ENCODE peak calls at places on chromosomes 11 and 22, in four cellular contexts. K is HepG2, R is GM12878, I is H1. G is an unnamed sample.

GRCh38 chr11:116499396-116500001 is 273.3 kb downstream of the BUD13 start:
- DNase-seq in K (peak), R (no peak), I (peak), G (peak)

GRCh38 chr22:23376256-23376655 is 195.9 kb downstream of the BCR start:
- DNase-seq in K (peak), R (peak), I (no peak), G (peak)

GRCh38 chr11:15765530-15765929 is 590.8 kb downstream of the SOX6 start:
- DNase-seq in K (no peak), R (no peak), I (no peak), G (no peak)

GRCh38 chr11:134585666-134586285 is 173.7 kb upstream of the B3GAT1 start:
- DNase-seq in K (no peak), R (no peak), I (no peak), G (no peak)

GRCh38 chr22:19149047-19149883 is 827 bp downstream of the GSC2 start:
- DNase-seq in K (no peak), R (no peak), I (no peak), G (no peak)

GRCh38 chr11:83827940-83828554 is 541.9 kb upstream of the CCDC90B start:
- DNase-seq in K (peak), R (no peak), I (no peak), G (peak)

GRCh38 chr11:70490723-70491558 is 92.6 kb downstream of the CTTN start:
- DNase-seq in K (no peak), R (no peak), I (no peak), G (no peak)

GRCh38 chr11:7630002-7630401 is 43.3 kb downstream of the CYB5R2 start:
- DNase-seq in K (no peak), R (no peak), I (no peak), G (no peak)

GRCh38 chr11:2194877-2195755 is 23.5 kb upstream of the TH start:
- DNase-seq in K (peak), R (no peak), I (no peak), G (peak)

GRCh38 chr11:19370100-19370861 is 129.5 kb upstream of the E2F8 start:
- DNase-seq in K (no peak), R (no peak), I (no peak), G (no peak)

GRCh38 chr11:126194121-126194543 is 17.3 kb downstream of the RPUSD4 start:
- DNase-seq in K (peak), R (no peak), I (no peak), G (peak)
- TF ChIP-seq HDAC2 in K (no peak), R (no peak), I (no peak), G (no peak)

GRCh38 chr22:47091241-47091691 is 328.8 kb downstream of the TBC1D22A start:
- DNase-seq in K (no peak), R (no peak), I (no peak), G (peak)
- H2AFZ ChIP-seq in K (no peak), R (no peak), I (no peak), G (peak)

DNA sequence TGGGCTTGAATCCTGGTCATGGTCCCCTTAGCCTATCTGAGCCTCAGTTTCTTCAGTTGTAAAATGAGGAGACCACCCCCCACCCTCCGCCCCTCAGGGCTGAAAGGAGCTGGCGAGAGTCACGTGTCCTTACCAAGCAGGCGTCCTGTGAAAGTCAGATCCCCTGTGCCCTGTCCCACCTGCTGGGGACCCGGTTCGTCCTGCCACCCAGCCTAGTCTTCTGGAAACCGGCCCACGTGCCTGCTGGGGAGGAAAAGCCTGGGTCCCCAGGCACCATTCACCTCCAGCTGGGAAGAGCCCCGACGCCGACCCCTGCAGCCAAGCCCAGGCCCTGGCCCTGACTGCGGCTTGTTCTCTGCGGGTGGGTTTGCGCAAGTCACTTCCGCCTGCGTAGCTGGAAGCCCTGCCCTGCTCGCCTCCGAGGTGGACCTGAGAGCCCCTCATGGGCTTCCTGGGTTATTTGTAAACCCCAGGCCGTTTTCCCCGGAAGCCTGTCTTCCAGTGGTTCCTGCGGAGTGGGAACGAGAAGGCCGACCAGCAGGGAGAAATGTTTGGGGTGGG is 679 bp upstream of the SSH3 start:
- DNase-seq in K (no peak), R (no peak), I (no peak), G (no peak)
- TF ChIP-seq HDAC2 in K (no peak), R (no peak), I (no peak), G (no peak)

DNA sequence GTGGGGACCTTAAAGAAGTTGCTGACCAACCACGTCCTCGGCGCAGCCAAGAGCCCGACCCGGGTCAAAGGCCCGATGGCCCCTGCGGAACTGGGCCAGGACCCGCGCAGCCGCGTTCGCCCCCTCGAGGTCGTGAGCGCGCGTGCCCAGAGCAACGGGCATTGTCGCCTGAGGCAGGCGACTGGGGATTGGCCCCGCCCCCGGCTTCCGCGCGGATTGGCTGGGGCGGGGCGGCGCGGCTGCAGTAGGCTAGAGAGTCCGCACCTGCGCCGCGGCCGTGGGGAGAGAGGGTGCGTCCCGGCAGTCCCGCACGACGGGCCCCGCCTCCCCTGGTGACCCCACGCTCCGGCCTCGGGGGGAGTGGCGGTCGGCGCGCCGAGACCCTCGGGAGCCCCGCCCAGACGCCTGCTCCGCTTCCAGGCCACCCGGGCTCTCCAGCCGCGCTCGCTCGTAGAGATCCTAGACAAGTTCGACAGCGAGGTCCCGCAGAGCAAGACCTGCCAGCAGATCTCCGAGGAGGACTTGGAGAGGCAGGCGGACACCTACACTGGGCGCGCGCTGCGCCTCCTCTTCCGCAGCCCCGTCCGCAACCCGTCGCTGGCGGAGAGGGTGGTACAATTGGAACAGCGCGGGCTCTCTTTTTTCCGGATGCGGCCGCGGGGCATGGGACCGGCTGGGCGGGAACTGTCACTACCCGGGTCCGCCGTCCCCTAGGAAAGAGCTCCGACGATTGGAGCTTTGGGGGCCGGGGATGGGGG is 8.3 kb upstream of the PPIL2 start:
- DNase-seq in K (peak), R (peak), I (no peak), G (peak)
- H2AFZ ChIP-seq in K (no peak), R (peak), I (no peak), G (peak)

DNA sequence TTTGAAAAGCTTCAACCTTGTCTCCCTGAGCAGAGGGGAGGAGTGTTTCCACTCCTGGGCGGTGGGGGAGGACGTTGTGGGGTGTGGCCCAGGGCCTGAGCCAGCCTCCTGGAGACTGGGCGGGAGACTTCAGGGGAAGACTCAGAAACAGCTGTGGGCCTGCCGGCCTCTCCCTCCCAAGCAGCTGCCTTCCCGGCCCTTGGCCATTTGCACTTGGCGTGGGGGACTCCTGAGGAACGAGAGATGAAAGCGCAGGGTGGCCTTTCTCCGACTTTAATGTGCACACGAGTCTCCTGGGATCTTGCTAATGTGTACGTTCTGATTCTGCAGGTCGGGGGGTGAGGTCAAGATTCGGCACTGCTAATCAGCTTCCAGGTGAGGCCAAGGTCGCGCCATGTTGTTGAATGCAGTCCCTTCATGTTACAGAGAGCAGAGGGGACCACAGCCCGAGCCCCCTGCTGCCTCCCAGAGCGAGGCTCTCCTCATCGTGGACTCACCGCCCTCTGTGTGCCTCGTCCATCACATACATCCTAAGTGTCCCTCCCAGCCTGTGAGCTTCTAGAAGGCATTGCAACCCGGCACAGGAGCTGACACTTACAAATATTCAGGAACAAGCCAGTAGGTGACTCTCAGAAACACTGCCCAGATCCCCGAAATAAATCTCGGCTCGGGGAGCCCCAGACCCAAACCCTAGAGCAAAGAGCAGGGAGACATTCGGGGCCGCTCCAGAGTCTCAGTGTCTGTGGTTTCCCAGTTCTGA is 7.7 kb downstream of the LIF start:
- DNase-seq in K (no peak), R (no peak), I (no peak), G (peak)
- TF ChIP-seq HDAC2 in K (no peak), R (no peak), I (no peak), G (no peak)

DNA sequence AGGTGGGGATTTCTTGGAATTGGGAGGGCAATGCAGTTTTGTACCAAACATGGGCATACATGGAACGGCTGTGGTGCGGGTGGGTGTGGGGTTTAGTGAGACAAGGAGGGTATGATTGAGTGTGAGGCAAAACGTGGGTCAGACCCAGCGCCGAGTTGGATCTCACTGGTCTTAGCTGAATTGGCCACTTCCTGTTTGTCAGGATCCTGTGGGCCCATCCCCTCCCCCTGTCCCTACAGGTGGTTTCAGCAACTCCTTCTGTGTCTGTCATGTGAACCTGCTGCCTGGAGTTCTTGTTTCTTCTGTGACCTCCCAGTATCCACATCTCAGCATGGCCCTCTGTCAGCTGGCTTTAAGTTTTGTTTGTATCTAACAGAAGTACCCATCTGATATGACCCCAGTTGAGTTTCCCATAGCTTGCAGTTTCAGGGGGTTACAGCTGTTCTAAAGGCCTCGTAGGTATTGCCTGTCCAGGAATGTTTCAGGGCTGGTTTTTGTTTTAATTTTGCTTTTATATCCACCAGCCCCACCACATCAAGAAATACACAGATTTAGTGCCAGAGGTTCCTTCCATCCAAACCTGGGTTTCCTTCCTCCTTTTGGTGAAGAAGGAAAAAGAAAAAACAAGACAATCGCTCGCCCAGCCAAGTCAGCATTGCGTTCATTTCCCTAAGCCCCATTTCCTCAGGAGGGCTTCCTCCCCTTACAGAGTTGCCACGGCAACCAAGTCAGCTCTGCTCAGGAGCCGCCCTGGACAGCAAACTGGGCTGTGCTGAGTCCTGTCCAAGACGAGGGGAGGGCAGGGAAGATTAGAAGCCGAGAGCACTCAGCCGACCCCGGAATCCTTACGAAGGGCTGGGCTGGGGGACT is 6.1 kb downstream of the APOL1 start:
- DNase-seq in K (no peak), R (no peak), I (no peak), G (peak)
- H2AFZ ChIP-seq in K (no peak), R (peak), I (peak), G (peak)

DNA sequence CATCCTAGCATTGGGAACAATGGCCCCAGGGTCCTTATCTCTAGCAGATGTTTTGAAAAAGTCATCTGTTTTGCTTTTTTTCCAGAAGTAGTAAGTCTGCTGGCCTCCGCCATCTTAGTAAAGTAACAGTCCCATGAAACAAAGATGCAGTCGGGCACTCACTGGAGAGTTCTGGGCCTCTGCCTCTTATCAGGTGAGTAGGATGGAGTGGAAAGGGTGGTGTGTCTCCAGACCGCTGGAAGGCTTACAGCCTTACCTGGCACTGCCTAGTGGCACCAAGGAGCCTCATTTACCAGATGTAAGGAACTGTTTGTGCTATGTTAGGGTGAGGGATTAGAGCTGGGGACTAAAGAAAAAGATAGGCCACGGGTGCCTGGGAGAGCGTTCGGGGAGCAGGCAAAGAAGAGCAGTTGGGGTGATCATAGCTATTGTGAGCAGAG is 299 bp downstream of the CD3E start:
- DNase-seq in K (no peak), R (no peak), I (no peak), G (no peak)
- TF ChIP-seq HDAC2 in K (no peak), R (no peak), I (no peak), G (no peak)

DNA sequence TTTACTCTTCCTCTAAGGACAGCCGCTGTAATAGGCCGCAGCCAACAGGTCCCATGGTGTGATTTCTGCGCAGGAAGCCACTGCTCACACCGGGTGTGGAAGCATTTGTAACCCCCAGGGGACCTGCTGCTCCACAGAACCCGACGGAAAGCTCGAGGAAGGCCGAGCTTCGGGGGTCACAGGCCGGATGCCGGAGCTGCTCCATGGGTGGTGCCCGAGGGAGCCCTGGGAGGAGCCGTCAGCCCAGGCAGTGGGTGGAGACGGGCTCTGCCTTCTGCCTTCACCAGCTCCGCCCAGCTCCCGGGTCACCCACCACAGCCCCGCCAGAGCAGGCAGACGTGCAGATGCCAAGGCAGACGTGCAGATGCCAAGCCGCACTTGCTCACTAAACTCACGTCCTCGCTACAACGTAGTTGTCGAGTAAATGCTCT is 63.5 kb downstream of the BRD1 start:
- DNase-seq in K (no peak), R (no peak), I (no peak), G (no peak)
- H2AFZ ChIP-seq in K (no peak), R (no peak), I (no peak), G (no peak)

DNA sequence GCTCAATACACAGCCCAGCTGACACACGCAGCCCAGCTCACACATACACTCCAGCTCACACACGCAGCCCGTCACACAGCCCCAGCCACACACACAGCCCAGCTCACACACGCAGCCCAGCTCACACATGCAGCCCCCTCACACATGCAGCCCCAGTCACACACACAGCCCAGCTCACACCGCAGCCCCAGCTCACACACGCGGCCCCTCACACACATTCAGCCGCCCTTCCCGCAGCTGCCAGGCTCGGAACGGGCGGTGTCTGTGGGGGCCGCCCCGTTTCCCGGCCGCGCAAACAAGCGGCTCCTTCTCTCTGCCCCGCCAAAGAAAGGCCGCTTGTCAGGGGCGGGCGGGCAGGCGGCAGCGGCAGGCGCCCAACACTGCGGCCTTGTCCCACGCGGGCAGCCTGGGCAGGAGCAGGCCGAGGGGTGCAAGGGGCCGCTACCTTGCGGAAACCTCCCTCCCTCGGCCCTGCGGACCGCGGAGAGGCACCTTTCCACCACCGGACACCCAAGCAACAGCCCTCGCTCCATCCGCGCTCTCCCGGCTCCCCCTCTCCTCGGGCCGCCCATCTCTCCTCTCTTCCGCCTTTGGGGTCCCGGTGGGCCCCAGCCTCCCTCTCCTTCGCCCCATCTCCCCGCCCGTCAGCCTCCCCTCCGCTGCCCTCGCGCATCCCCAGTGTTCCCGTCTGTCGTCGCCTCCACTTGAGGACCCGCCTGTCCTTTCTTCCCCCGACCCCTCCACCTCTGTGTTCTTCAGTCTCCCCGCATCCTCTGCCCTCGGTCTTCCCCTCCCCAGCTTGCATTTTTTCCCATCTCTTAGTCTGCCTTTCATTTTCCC is 2.2 kb downstream of the PHLDB1 start:
- DNase-seq in K (no peak), R (no peak), I (no peak), G (peak)
- TF ChIP-seq HDAC2 in K (no peak), R (no peak), I (no peak), G (no peak)

GRCh38 chr22:17369553-17370035 is 334 bp downstream of the CECR2 start:
- DNase-seq in K (no peak), R (no peak), I (no peak), G (peak)

GRCh38 chr22:17370036-17370765 is 941 bp downstream of the CECR2 start:
- DNase-seq in K (no peak), R (no peak), I (no peak), G (no peak)

GRCh38 chr22:17373839-17374238 is 4.6 kb downstream of the CECR2 start:
- DNase-seq in K (no peak), R (no peak), I (no peak), G (no peak)

GRCh38 chr22:17370766-17371181 is 1.5 kb downstream of the CECR2 start:
- DNase-seq in K (no peak), R (no peak), I (no peak), G (no peak)

GRCh38 chr22:17371446-17371845 is 2.2 kb downstream of the CECR2 start:
- DNase-seq in K (no peak), R (no peak), I (no peak), G (no peak)
- H2AFZ ChIP-seq in K (no peak), R (no peak), I (no peak), G (no peak)

G was measured in K562.